ENCODE peak calls at places on chromosomes 7 and 10, in nine cellular contexts. G is testis, K is sigmoid colon, S is IMR-90, D is A549, O is esophagus squamous epithelium, Z is HepG2, U is gastrocnemius medialis, A is H1. T is an unnamed sample.

GRCh38 chr10:109412353-109412752 is 511.0 kb downstream of the XPNPEP1 start:
- DNase-seq in G (no peak), K (peak; percentile 60), S (no peak), D (no peak), O (no peak), Z (no peak), U (no peak), A (no peak), T (no peak)

GRCh38 chr7:3063016-3063753 is 19.5 kb upstream of the CARD11 start:
- DNase-seq in G (no peak), K (no peak), S (no peak), D (no peak), O (no peak), Z (no peak), U (no peak), A (no peak), T (peak; percentile 29)

GRCh38 chr10:132036887-132037675 is 28.7 kb upstream of the JAKMIP3 start:
- DNase-seq in G (no peak), K (no peak), S (no peak), D (no peak), O (no peak), Z (no peak), U (no peak), A (peak; percentile 27), T (no peak)

GRCh38 chr10:126749030-126749655 is 78.7 kb upstream of the C10orf90 start:
- DNase-seq in G (peak; percentile 88), K (peak; percentile 74), S (peak; percentile 75), D (peak; percentile 84), O (no peak), Z (peak; percentile 59), U (peak; percentile 16), A (peak; percentile 67), T (peak; percentile 67)

GRCh38 chr7:76377186-76377918 is 18.6 kb upstream of the YWHAG start:
- DNase-seq in G (peak; percentile 73), K (no peak), S (peak; percentile 36), D (peak; percentile 70), O (no peak), Z (peak; percentile 67), U (no peak), A (no peak), T (no peak)

GRCh38 chr7:107661865-107662379 is 1.3 kb downstream of the SLC26A4 start:
- DNase-seq in G (no peak), K (no peak), S (no peak), D (no peak), O (no peak), Z (no peak), U (no peak), A (no peak), T (no peak)

GRCh38 chr7:63029207-63029522 is 969.5 kb upstream of the ZNF722 start:
- DNase-seq in G (no peak), K (no peak), S (no peak), D (no peak), O (no peak), Z (no peak), U (no peak), A (no peak), T (no peak)

GRCh38 chr10:43846187-43846680 is 197.6 kb upstream of the ZNF32 start:
- DNase-seq in G (no peak), K (no peak), S (peak; percentile 57), D (no peak), O (no peak), Z (no peak), U (no peak), A (no peak), T (no peak)

GRCh38 chr7:158771213-158771817 is 58.0 kb downstream of the ESYT2 start:
- DNase-seq in G (no peak), K (no peak), S (no peak), D (no peak), O (no peak), Z (no peak), U (no peak), A (no peak), T (no peak)

GRCh38 chr10:75499556-75499955 is 68.1 kb downstream of the LRMDA start:
- DNase-seq in G (no peak), K (no peak), S (no peak), D (no peak), O (no peak), Z (no peak), U (no peak), A (no peak), T (no peak)

GRCh38 chr7:13336227-13336626 is 648.8 kb downstream of the ARL4A start:
- DNase-seq in G (no peak), K (no peak), S (peak; percentile 29), D (no peak), O (no peak), Z (no peak), U (no peak), A (no peak), T (no peak)

GRCh38 chr10:75493464-75493863 is 62.0 kb downstream of the LRMDA start:
- DNase-seq in G (no peak), K (no peak), S (no peak), D (no peak), O (no peak), Z (no peak), U (no peak), A (no peak), T (no peak)

GRCh38 chr10:132331259-132331955 is 586 bp upstream of the LRRC27 start:
- DNase-seq in G (peak; percentile 41), K (no peak), S (no peak), D (no peak), O (no peak), Z (no peak), U (no peak), A (no peak), T (no peak)

GRCh38 chr7:27774717-27775328 is 34.9 kb downstream of the TAX1BP1 start:
- DNase-seq in G (no peak), K (no peak), S (peak; percentile 58), D (peak; percentile 55), O (no peak), Z (peak; percentile 39), U (no peak), A (no peak), T (no peak)

GRCh38 chr10:58588673-58589265 is 76.1 kb downstream of the BICC1 start:
- DNase-seq in G (peak; percentile 25), K (no peak), S (no peak), D (no peak), O (no peak), Z (no peak), U (no peak), A (no peak), T (no peak)

GRCh38 chr10:77857272-77857671 is 69.3 kb downstream of the DLG5 start:
- DNase-seq in G (no peak), K (no peak), S (no peak), D (no peak), O (no peak), Z (no peak), U (no peak), A (no peak), T (no peak)

GRCh38 chr7:129741011-129741410 is 129.5 kb downstream of the NRF1 start:
- DNase-seq in G (peak; percentile 21), K (no peak), S (no peak), D (no peak), O (no peak), Z (no peak), U (peak; percentile 78), A (no peak), T (no peak)

GRCh38 chr10:132314336-132314735 is 6.6 kb upstream of the STK32C start:
- DNase-seq in G (no peak), K (no peak), S (no peak), D (no peak), O (no peak), Z (no peak), U (no peak), A (no peak), T (no peak)

GRCh38 chr7:35037526-35038339 is 448 bp upstream of the DPY19L1 start:
- DNase-seq in G (peak; percentile 95), K (peak; percentile 96), S (peak; percentile 94), D (peak; percentile 93), O (peak; percentile 53), Z (peak; percentile 79), U (peak; percentile 84), A (peak; percentile 71), T (peak; percentile 96)
- TF ChIP-seq POLR2A in G (no peak), K (no peak), S (peak; percentile 36), D (peak; percentile 72), O (no peak), Z (peak; percentile 27), U (no peak), A (peak; percentile 57), T (no peak)

DNA sequence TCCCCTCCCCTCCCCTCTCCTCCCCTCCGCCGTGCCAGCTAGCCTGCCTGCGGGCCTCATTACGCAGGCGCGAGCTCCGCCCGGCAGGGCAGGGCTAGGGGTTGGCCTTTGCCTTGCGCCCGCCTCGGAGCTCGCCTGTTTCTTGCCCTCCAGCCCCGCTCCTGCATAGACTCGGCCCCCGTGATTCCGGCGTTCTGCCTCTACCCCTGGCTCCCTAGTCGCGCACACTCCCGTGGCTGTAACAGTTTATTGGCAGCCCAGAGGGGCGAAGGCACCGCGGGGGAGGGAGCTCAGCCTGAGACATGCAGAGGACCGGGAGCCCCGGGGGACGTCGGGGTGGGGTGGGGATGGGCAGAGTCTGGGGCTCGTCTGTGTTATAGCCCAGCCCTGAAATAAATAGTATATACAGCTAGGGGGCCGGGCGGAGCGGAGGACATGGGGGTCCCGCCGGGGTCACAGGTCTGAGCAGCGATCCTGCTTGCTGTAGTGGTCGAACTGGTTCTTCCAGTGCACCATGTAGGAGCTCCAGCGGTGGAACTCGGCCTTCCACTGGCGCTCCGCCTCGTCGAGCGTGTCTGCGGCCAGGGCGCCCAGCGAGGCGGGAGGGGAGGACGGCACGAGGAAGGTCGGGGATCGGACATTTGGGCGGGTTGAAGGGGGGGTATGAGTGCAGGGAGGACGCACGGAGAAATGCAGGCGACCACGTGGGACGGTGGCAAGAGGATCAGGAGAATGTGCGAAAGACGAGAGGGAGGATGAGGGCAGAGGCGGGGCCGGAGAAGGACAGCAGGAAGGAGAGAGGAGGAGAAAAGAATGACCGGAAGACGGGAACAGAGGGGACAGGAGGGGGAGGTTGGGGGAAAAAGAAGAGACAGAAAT is 485 bp upstream of the UFSP1 start:
- DNase-seq in G (peak; percentile 95), K (peak; percentile 97), S (peak; percentile 90), D (peak; percentile 93), O (peak; percentile 73), Z (peak; percentile 84), U (peak; percentile 92), A (peak; percentile 79), T (peak; percentile 95)
- TF ChIP-seq POLR2A in G (peak; percentile 42), K (peak; percentile 77), S (peak; percentile 8), D (peak; percentile 74), O (no peak), Z (no peak), U (peak; percentile 76), A (no peak), T (peak; percentile 80)

DNA sequence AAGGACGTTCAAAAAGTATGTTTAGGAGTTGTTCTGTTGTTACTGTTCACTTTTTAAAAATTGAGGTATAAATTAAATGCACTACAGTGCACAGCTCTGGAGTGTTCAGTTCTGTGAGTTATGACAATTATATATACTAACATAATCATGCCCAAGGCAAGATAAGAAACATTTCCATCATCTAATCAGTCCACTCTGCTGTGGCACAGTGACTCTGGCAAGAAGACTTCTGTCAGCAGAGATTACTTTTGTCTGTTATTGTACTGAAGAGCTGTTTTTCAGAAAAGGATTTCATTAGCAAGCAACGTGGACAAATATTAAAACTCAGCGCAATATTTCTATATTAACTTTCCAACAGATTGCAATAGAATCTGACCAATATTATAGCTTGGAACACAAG is 32.0 kb downstream of the ICA1 start:
- DNase-seq in G (no peak), K (no peak), S (no peak), D (no peak), O (no peak), Z (no peak), U (no peak), A (no peak), T (no peak)
- TF ChIP-seq POLR2A in G (no peak), K (no peak), S (no peak), D (no peak), O (no peak), Z (no peak), U (no peak), A (no peak), T (no peak)

GRCh38 chr10:5764422-5765297 is 48.6 kb downstream of the GDI2 start:
- DNase-seq in G (no peak), K (no peak), S (no peak), D (no peak), O (no peak), Z (no peak), U (no peak), A (no peak), T (no peak)
- TF ChIP-seq POLR2A in G (no peak), K (no peak), S (no peak), D (no peak), O (no peak), Z (no peak), U (no peak), A (peak; percentile 5), T (no peak)